ENCODE peak calls at places on chromosomes 1 and 21, in six cellular contexts. O is thoracic aorta; B is gastroesophageal sphincter; D is activated naive CD8-positive, alpha-beta T cell treated with anti-CD3 and anti-CD28 coated beads, Interleukin-2, amount 10 ng/mL, durations not matched to agents 7 days and 5 days; N is left lung; F is Panc1. M is an unnamed sample.

GRCh38 chr1:246292571-246292970 is 214.5 kb downstream of the SMYD3 start:
- ATAC-seq in O (no peak), N (no peak), B (no peak), D (no peak), F (no peak), M (no peak)

GRCh38 chr1:116292929-116293725 is 79.9 kb upstream of the ATP1A1 start:
- ATAC-seq in F (no peak), O (no peak), N (no peak), D (no peak), B (no peak), M (no peak)

GRCh38 chr1:210129759-210130158 is 102.8 kb upstream of the SERTAD4 start:
- ATAC-seq in B (no peak), O (no peak), D (no peak), N (no peak), F (no peak), M (peak)

GRCh38 chr1:235102993-235103411 is 25.6 kb downstream of the TOMM20 start:
- ATAC-seq in B (no peak), F (no peak), N (no peak), D (peak), O (no peak), M (no peak)

GRCh38 chr1:114554577-114554976 is 26.8 kb downstream of the BCAS2 start:
- ATAC-seq in B (no peak), O (no peak), D (no peak), F (no peak), N (no peak), M (no peak)

GRCh38 chr21:15682977-15683376 is 46.8 kb upstream of the USP25 start:
- ATAC-seq in B (no peak), F (no peak), D (no peak), O (no peak), N (peak), M (no peak)

GRCh38 chr1:177811461-177811860 is 158.4 kb downstream of the SEC16B start:
- ATAC-seq in B (no peak), N (peak), D (no peak), F (no peak), O (no peak), M (no peak)

GRCh38 chr1:220768127-220768601 is 18.5 kb upstream of the MTARC1 start:
- ATAC-seq in N (peak), D (no peak), F (no peak), B (peak), O (no peak), M (no peak)

GRCh38 chr1:101235241-101235695 is 1.6 kb upstream of the S1PR1 start:
- ATAC-seq in F (no peak), O (no peak), B (no peak), D (no peak), N (no peak), M (no peak)

GRCh38 chr1:35178295-35178695 is 14.7 kb downstream of the SFPQ start:
- ATAC-seq in F (no peak), O (no peak), B (no peak), D (no peak), N (no peak), M (no peak)

GRCh38 chr1:219533280-219533679 is 79.6 kb downstream of the ZC3H11B start:
- ATAC-seq in F (no peak), N (no peak), O (no peak), D (no peak), B (peak), M (no peak)

GRCh38 chr1:40862008-40862863 is at the start of gene CITED4:
- ATAC-seq in O (peak), B (peak), N (peak), D (peak), F (peak), M (peak)

GRCh38 chr1:6025269-6026094 is 20.2 kb upstream of the KCNAB2 start:
- ATAC-seq in N (peak), F (peak), O (no peak), D (no peak), B (no peak), M (peak)

GRCh38 chr1:22654692-22655091 is 1.7 kb downstream of the C1QB start:
- ATAC-seq in D (no peak), N (no peak), B (no peak), F (peak), O (no peak), M (no peak)

GRCh38 chr1:161994153-161994814 is 29.4 kb downstream of the OLFML2B start:
- ATAC-seq in D (no peak), F (no peak), O (no peak), B (no peak), N (peak), M (no peak)

GRCh38 chr1:231971397-231972233 is 345.0 kb downstream of the DISC1 start:
- ATAC-seq in D (no peak), N (peak), B (peak), F (no peak), O (no peak), M (no peak)

GRCh38 chr1:43522776-43523480 is 7.8 kb upstream of the PTPRF start:
- ATAC-seq in N (peak), D (no peak), F (peak), B (no peak), O (no peak), M (peak)

GRCh38 chr21:37671381-37671780 is 244.9 kb downstream of the KCNJ6 start:
- ATAC-seq in N (no peak), B (no peak), D (no peak), F (no peak), O (no peak), M (no peak)

GRCh38 chr1:92695104-92695503 is 89.8 kb downstream of the EVI5 start:
- ATAC-seq in O (no peak), B (no peak), F (no peak), N (no peak), D (no peak), M (no peak)

GRCh38 chr1:101618900-101619299 is 377.8 kb downstream of the OLFM3 start:
- ATAC-seq in D (no peak), O (no peak), F (no peak), B (no peak), N (no peak), M (no peak)

GRCh38 chr1:228346731-228347130 is 59.9 kb downstream of the TRIM11 start:
- ATAC-seq in B (no peak), D (no peak), F (no peak), N (no peak), O (no peak), M (no peak)

GRCh38 chr1:235553063-235553675 is 48.9 kb upstream of the B3GALNT2 start:
- ATAC-seq in B (no peak), N (no peak), F (no peak), O (no peak), D (no peak), M (peak)

GRCh38 chr1:202862672-202863560 is 26.0 kb downstream of the RABIF start:
- ATAC-seq in O (no peak), F (no peak), N (no peak), D (no peak), B (no peak), M (no peak)

GRCh38 chr1:155250246-155250632 is 5.0 kb downstream of the ENTREP3 start:
- ATAC-seq in O (no peak), F (no peak), B (no peak), N (no peak), D (peak), M (no peak)

GRCh38 chr1:33617451-33617850 is 145.0 kb downstream of the ZSCAN20 start:
- ATAC-seq in O (no peak), F (no peak), D (no peak), B (no peak), N (no peak), M (no peak)

GRCh38 chr1:26328597-26328996 is 10.8 kb downstream of the CD52 start:
- ATAC-seq in B (no peak), D (no peak), N (no peak), O (no peak), F (no peak), M (no peak)

GRCh38 chr1:106876384-106876783 is 180.1 kb upstream of the PRMT6 start:
- ATAC-seq in B (no peak), O (no peak), D (no peak), F (no peak), N (no peak), M (no peak)

GRCh38 chr1:185626344-185626743 is 107.8 kb upstream of the HMCN1 start:
- ATAC-seq in F (no peak), O (no peak), D (no peak), B (no peak), N (no peak), M (no peak)

GRCh38 chr1:20187813-20188454 is 1.6 kb upstream of the PLA2G2C start:
- ATAC-seq in B (no peak), D (no peak), N (no peak), O (no peak), F (no peak), M (no peak)

GRCh38 chr1:207659545-207660148 is 14.7 kb downstream of the CR1L start:
- ATAC-seq in O (no peak), N (peak), F (no peak), D (no peak), B (no peak), M (peak)

GRCh38 chr1:18941221-18942141 is 15.0 kb downstream of the IFFO2 start:
- ATAC-seq in F (peak), N (peak), O (no peak), D (no peak), B (no peak), M (peak)

GRCh38 chr1:20486457-20487235 is 636 bp upstream of the CAMK2N1 start:
- ATAC-seq in B (peak), F (peak), N (peak), O (no peak), D (no peak), M (peak)

GRCh38 chr1:37303884-37304574 is 170.4 kb upstream of the ZC3H12A start:
- ATAC-seq in D (no peak), O (no peak), N (no peak), F (no peak), B (no peak), M (no peak)

GRCh38 chr1:10980841-10981727 is 31.4 kb upstream of the TARDBP start:
- ATAC-seq in F (no peak), O (no peak), N (peak), B (peak), D (no peak), M (no peak)

GRCh38 chr1:62144238-62144831 is 50.3 kb upstream of the L1TD1 start:
- ATAC-seq in D (peak), O (no peak), F (peak), B (no peak), N (peak), M (peak)

GRCh38 chr1:8862528-8862927 is 16.0 kb downstream of the ENO1 start:
- ATAC-seq in O (no peak), B (no peak), F (no peak), N (peak), D (no peak), M (peak)